ENCODE peak calls at places on chromosomes 13 and 19, in nine cellular contexts. F is retina; Z is activated CD4-positive, alpha-beta T cell treated with anti-CD3 and anti-CD28 coated beads for 24 hours; H is ascending aorta; C is astrocyte of the spinal cord; Q is endothelial cell; M is neuronal stem cell; A is anterior cingulate cortex; O is uterus. P is an unnamed sample.

GRCh38 chr19:49149652-49150105 is 5.5 kb downstream of the HRC start:
- DNase-seq in A (peak; percentile 65), O (peak; percentile 72), Q (peak; percentile 73), Z (no peak), H (no peak), F (peak; percentile 97), M (peak; percentile 94), C (peak; percentile 88), P (peak; percentile 56)

GRCh38 chr13:42970824-42971669 is 21.0 kb downstream of the EPSTI1 start:
- DNase-seq in H (no peak), Q (peak; percentile 51), A (no peak), M (peak; percentile 47), F (peak; percentile 30), Z (peak; percentile 23), O (no peak), C (peak; percentile 49), P (peak; percentile 50)

GRCh38 chr19:34409189-34410164 is 5.3 kb downstream of the PDCD2L start:
- DNase-seq in A (no peak), M (no peak), H (no peak), Q (no peak), F (no peak), C (no peak), Z (no peak), O (no peak), P (no peak)

GRCh38 chr13:94658926-94659649 is 53.3 kb downstream of the SOX21 start:
- DNase-seq in Z (no peak), Q (no peak), C (no peak), H (no peak), O (no peak), F (no peak), A (no peak), M (no peak), P (peak; percentile 55)

GRCh38 chr13:46668302-46668720 is 115.3 kb downstream of the LRCH1 start:
- DNase-seq in H (no peak), Q (peak; percentile 20), F (no peak), M (no peak), O (peak; percentile 37), Z (no peak), A (no peak), C (peak; percentile 94), P (peak; percentile 90)

GRCh38 chr13:84352946-84353345 is 470.7 kb upstream of the SLITRK1 start:
- DNase-seq in F (no peak), A (no peak), M (no peak), Z (no peak), C (peak; percentile 7), H (no peak), Q (no peak), O (no peak), P (no peak)

GRCh38 chr13:111911754-111912452 is 155.0 kb upstream of the SOX1 start:
- DNase-seq in Z (no peak), A (no peak), Q (no peak), O (no peak), H (no peak), C (no peak), M (no peak), F (no peak), P (no peak)

GRCh38 chr19:2422951-2423880 is 4.2 kb downstream of the TIMM13 start:
- DNase-seq in F (no peak), C (no peak), H (no peak), Z (no peak), M (no peak), Q (no peak), O (no peak), A (no peak), P (no peak)

GRCh38 chr13:35127466-35127865 is 185.4 kb downstream of the NBEA start:
- DNase-seq in H (no peak), O (no peak), F (no peak), A (no peak), C (no peak), Z (no peak), M (no peak), Q (no peak), P (no peak)

GRCh38 chr13:107834717-107835116 is 380.6 kb downstream of the LIG4 start:
- DNase-seq in O (no peak), Z (no peak), F (no peak), A (no peak), H (no peak), Q (no peak), M (no peak), C (peak; percentile 24), P (peak; percentile 63)

GRCh38 chr13:24355103-24355502 is 45.7 kb downstream of the C1QTNF9 start:
- DNase-seq in Z (no peak), C (no peak), F (no peak), H (no peak), M (no peak), O (no peak), A (no peak), Q (no peak), P (no peak)

GRCh38 chr13:25901460-25902376 is 150.1 kb downstream of the SHISA2 start:
- DNase-seq in F (no peak), O (no peak), M (no peak), A (no peak), H (no peak), C (peak; percentile 79), Q (no peak), Z (peak; percentile 23), P (peak; percentile 92)

GRCh38 chr19:1019980-1020867 is 699 bp downstream of the TMEM259 start:
- DNase-seq in O (peak; percentile 56), C (no peak), F (no peak), M (no peak), H (no peak), Z (no peak), Q (no peak), A (peak; percentile 48), P (no peak)

GRCh38 chr13:57629391-57629804 is 2.1 kb upstream of the PCDH17 start:
- DNase-seq in H (no peak), C (no peak), M (no peak), O (no peak), Z (no peak), F (no peak), Q (peak; percentile 19), A (peak; percentile 43), P (no peak)

GRCh38 chr13:40109324-40109958 is 454.0 kb downstream of the COG6 start:
- DNase-seq in Z (no peak), A (no peak), H (no peak), O (no peak), F (no peak), C (peak; percentile 92), M (no peak), Q (no peak), P (peak; percentile 93)

GRCh38 chr13:96958286-96958891 is 35.9 kb downstream of the OXGR1 start:
- DNase-seq in Q (peak; percentile 18), Z (no peak), A (no peak), O (no peak), H (no peak), C (peak; percentile 38), M (peak; percentile 33), F (peak; percentile 40), P (peak; percentile 31)

GRCh38 chr13:48500652-48501197 is 32.2 kb downstream of the RCBTB2 start:
- DNase-seq in O (no peak), M (no peak), C (peak; percentile 84), Z (no peak), F (no peak), Q (no peak), H (no peak), A (no peak), P (peak; percentile 65)

GRCh38 chr19:34430738-34431625 is 2.8 kb downstream of the UBA2 start:
- DNase-seq in Z (peak; percentile 11), H (no peak), F (peak; percentile 15), C (peak; percentile 53), Q (peak; percentile 26), M (peak; percentile 20), O (no peak), A (no peak), P (peak; percentile 39)

GRCh38 chr13:32381539-32381938 is 46.4 kb downstream of the N4BP2L1 start:
- DNase-seq in A (no peak), M (peak; percentile 15), C (peak; percentile 23), O (no peak), F (peak; percentile 13), H (no peak), Z (no peak), Q (peak; percentile 32), P (no peak)

GRCh38 chr19:43784251-43784980 is 3.6 kb upstream of the KCNN4 start:
- DNase-seq in H (no peak), M (no peak), C (peak; percentile 86), Z (no peak), Q (no peak), F (no peak), O (no peak), A (no peak), P (peak; percentile 91)

GRCh38 chr13:41064493-41064892 is 3.2 kb downstream of the WBP4 start:
- DNase-seq in H (no peak), C (peak; percentile 77), Q (no peak), M (no peak), A (no peak), Z (no peak), O (no peak), F (no peak), P (peak; percentile 50)

GRCh38 chr19:50877338-50877737 is 4.1 kb downstream of the KLK2 start:
- DNase-seq in A (no peak), H (no peak), M (no peak), O (no peak), F (no peak), Z (no peak), C (no peak), Q (no peak), P (no peak)

GRCh38 chr19:31113250-31113685 is 236.0 kb downstream of the TSHZ3 start:
- DNase-seq in Z (no peak), H (no peak), Q (no peak), C (peak; percentile 27), A (no peak), F (no peak), M (no peak), O (no peak), P (no peak)

GRCh38 chr13:43374621-43375020 is 351.2 kb downstream of the DNAJC15 start:
- DNase-seq in M (no peak), A (no peak), O (no peak), H (no peak), C (peak; percentile 86), Q (no peak), F (no peak), Z (no peak), P (peak; percentile 83)

GRCh38 chr19:55210120-55210493 is 806 bp upstream of the PTPRH start:
- DNase-seq in M (no peak), C (peak; percentile 92), Z (no peak), A (no peak), F (no peak), H (no peak), O (no peak), Q (no peak), P (peak; percentile 92)

GRCh38 chr13:39565036-39565949 is 37.7 kb downstream of the LHFPL6 start:
- DNase-seq in O (peak; percentile 35), Z (no peak), A (no peak), Q (no peak), C (peak; percentile 88), M (no peak), H (no peak), F (no peak), P (peak; percentile 89)

GRCh38 chr13:80572867-80573266 is 231.9 kb upstream of the SPRY2 start:
- DNase-seq in Q (no peak), H (no peak), O (no peak), A (no peak), F (no peak), Z (no peak), M (no peak), C (no peak), P (no peak)

GRCh38 chr19:42193706-42194105 is 23.8 kb downstream of the DEDD2 start:
- DNase-seq in Q (no peak), A (no peak), C (no peak), M (no peak), O (no peak), F (no peak), Z (no peak), H (no peak), P (no peak)

GRCh38 chr13:82905071-82905470 is 977.2 kb downstream of the SLITRK1 start:
- DNase-seq in Z (no peak), O (no peak), Q (no peak), C (no peak), F (no peak), H (no peak), M (no peak), A (no peak), P (no peak)

P was measured in HT1080.